ENCODE peak calls at places on chromosomes 3 and 15, in eight cellular contexts. O, F, B, P, U, M, I and D are unnamed samples.
A peak's percentile ranks its signal among the peaks of the same experiment; 100 is the strongest.

GRCh38 chr15:84826369-84826823 is 9.2 kb downstream of the ALPK3 start:
- DNase-seq in I (peak; percentile 27), U (no peak), P (no peak), B (no peak), O (no peak), F (peak; percentile 54), M (no peak), D (no peak)

GRCh38 chr3:30989266-30989799 is 94.9 kb upstream of the GADL1 start:
- DNase-seq in F (no peak), O (no peak), M (no peak), B (no peak), P (no peak), U (no peak), I (no peak), D (no peak)

GRCh38 chr3:66671348-66671747 is 170.5 kb upstream of the LRIG1 start:
- DNase-seq in P (no peak), O (no peak), U (no peak), B (no peak), M (no peak), F (no peak), I (no peak), D (no peak)

GRCh38 chr15:100772478-100773378 is 106.9 kb upstream of the ALDH1A3 start:
- DNase-seq in P (no peak), F (no peak), U (no peak), B (no peak), I (no peak), O (no peak), M (no peak), D (no peak)

GRCh38 chr15:66095871-66096710 is 157.5 kb downstream of the MEGF11 start:
- DNase-seq in O (no peak), I (no peak), U (peak; percentile 29), P (no peak), B (no peak), F (no peak), M (no peak), D (no peak)

GRCh38 chr3:15527031-15527459 is 5.5 kb upstream of the COLQ start:
- DNase-seq in F (peak; percentile 62), I (no peak), P (no peak), O (no peak), M (no peak), B (no peak), U (peak; percentile 60), D (no peak)

GRCh38 chr3:115713247-115713646 is 89.9 kb downstream of the GAP43 start:
- DNase-seq in M (no peak), F (no peak), P (no peak), I (no peak), O (no peak), U (no peak), B (no peak), D (no peak)

GRCh38 chr3:161423911-161424522 is 52.7 kb upstream of the SPTSSB start:
- DNase-seq in P (peak; percentile 13), O (no peak), U (no peak), B (no peak), M (no peak), I (no peak), F (peak; percentile 42), D (peak; percentile 49)

GRCh38 chr3:128190501-128190900 is 37.2 kb downstream of the EEFSEC start:
- DNase-seq in P (no peak), U (no peak), F (no peak), I (no peak), M (no peak), O (no peak), B (no peak), D (no peak)

GRCh38 chr15:82851331-82851850 is 42.0 kb downstream of the WHAMM start:
- DNase-seq in O (no peak), I (no peak), B (no peak), U (no peak), M (no peak), P (no peak), F (no peak), D (no peak)

GRCh38 chr15:72492733-72493132 is 18.6 kb downstream of the ARIH1 start:
- DNase-seq in M (no peak), O (no peak), B (no peak), F (no peak), I (no peak), P (no peak), U (no peak), D (no peak)

GRCh38 chr15:96416934-96417759 is 86.6 kb downstream of the NR2F2 start:
- DNase-seq in U (peak; percentile 57), I (no peak), O (no peak), F (peak; percentile 55), P (peak; percentile 32), B (no peak), M (no peak), D (no peak)

GRCh38 chr3:134643150-134643675 is 7.6 kb downstream of the KY start:
- DNase-seq in P (no peak), O (no peak), F (no peak), M (no peak), U (no peak), B (no peak), I (no peak), D (no peak)

GRCh38 chr15:86650084-86650483 is 570.4 kb downstream of the AGBL1 start:
- DNase-seq in U (no peak), P (peak; percentile 23), F (no peak), B (no peak), I (no peak), M (no peak), O (no peak), D (no peak)

GRCh38 chr3:157070600-157070999 is 89.3 kb downstream of the CCNL1 start:
- DNase-seq in O (no peak), F (no peak), B (no peak), P (no peak), I (no peak), U (no peak), M (no peak), D (no peak)

GRCh38 chr3:75985432-75985831 is 200.1 kb upstream of the ZNF717 start:
- DNase-seq in U (no peak), P (no peak), M (no peak), B (no peak), F (no peak), I (no peak), O (no peak), D (no peak)

GRCh38 chr3:115615001-115615447 is 8.3 kb upstream of the GAP43 start:
- DNase-seq in B (no peak), I (no peak), U (no peak), P (peak; percentile 1), O (no peak), M (no peak), F (no peak), D (no peak)

GRCh38 chr15:90840954-90841353 is 27.4 kb upstream of the FURIN start:
- DNase-seq in M (no peak), U (no peak), P (no peak), O (no peak), B (no peak), I (no peak), F (no peak), D (no peak)

GRCh38 chr3:177561769-177562360 is 364.6 kb upstream of the TBL1XR1 start:
- DNase-seq in B (no peak), I (no peak), F (no peak), M (no peak), U (no peak), P (no peak), O (no peak), D (no peak)

GRCh38 chr3:140720242-140720641 is 42.4 kb downstream of the TRIM42 start:
- DNase-seq in O (no peak), I (no peak), M (no peak), P (no peak), U (no peak), B (peak; percentile 21), F (no peak), D (no peak)

GRCh38 chr15:77821188-77821958 is 188.7 kb upstream of the LINGO1 start:
- DNase-seq in M (no peak), P (peak; percentile 45), I (peak; percentile 65), B (peak; percentile 20), O (no peak), F (peak; percentile 82), U (peak; percentile 80), D (no peak)

GRCh38 chr3:127739347-127740135 is 66.8 kb downstream of the ABTB1 start:
- DNase-seq in F (no peak), M (no peak), U (no peak), P (no peak), B (no peak), O (no peak), I (no peak), D (no peak)

GRCh38 chr3:171654809-171655208 is 155.5 kb downstream of the PLD1 start:
- DNase-seq in B (peak; percentile 57), P (no peak), I (no peak), O (no peak), F (no peak), U (no peak), M (no peak), D (no peak)

GRCh38 chr15:39699531-39700110 is 83.0 kb downstream of the FSIP1 start:
- DNase-seq in P (no peak), F (no peak), O (no peak), I (no peak), M (no peak), B (no peak), U (no peak), D (no peak)

GRCh38 chr3:12798559-12799179 is 2.2 kb downstream of the CAND2 start:
- DNase-seq in U (no peak), O (no peak), I (no peak), F (peak; percentile 34), B (no peak), M (no peak), P (no peak), D (no peak)